ENCODE peak calls at places on chromosomes 6 and 20, in eight cellular contexts. One of them, this sample, is unnamed.
A peak's percentile ranks its signal among the peaks of the same experiment; 100 is the strongest.

GRCh38 chr6:25465931-25466330 is 186.1 kb upstream of the SCGN start:
- DNase-seq in cardiac fibroblast: no peak
- DNase-seq in PC-9: no peak
- DNase-seq in breast epithelium: no peak
- DNase-seq in AG04450: no peak
- DNase-seq in HFF-Myc: no peak
- DNase-seq in Peyer's patch: no peak
- DNase-seq in CD4-positive, alpha-beta T cell: no peak
- DNase-seq in this sample: no peak

GRCh38 chr20:38349856-38350255 is 3.6 kb downstream of the LBP start:
- DNase-seq in cardiac fibroblast: no peak
- DNase-seq in PC-9: no peak
- DNase-seq in breast epithelium: no peak
- DNase-seq in AG04450: no peak
- DNase-seq in HFF-Myc: no peak
- DNase-seq in Peyer's patch: no peak
- DNase-seq in CD4-positive, alpha-beta T cell: no peak
- DNase-seq in this sample: no peak

GRCh38 chr6:142356271-142356938 is 54.6 kb downstream of the ADGRG6 start:
- DNase-seq in cardiac fibroblast: peak; percentile 84
- DNase-seq in PC-9: no peak
- DNase-seq in breast epithelium: no peak
- DNase-seq in AG04450: no peak
- DNase-seq in HFF-Myc: no peak
- DNase-seq in Peyer's patch: no peak
- DNase-seq in CD4-positive, alpha-beta T cell: no peak
- DNase-seq in this sample: no peak

GRCh38 chr6:11975353-11975977 is 36.6 kb upstream of the HIVEP1 start:
- DNase-seq in cardiac fibroblast: no peak
- DNase-seq in PC-9: no peak
- DNase-seq in breast epithelium: no peak
- DNase-seq in AG04450: no peak
- DNase-seq in HFF-Myc: no peak
- DNase-seq in Peyer's patch: peak; percentile 75
- DNase-seq in CD4-positive, alpha-beta T cell: no peak
- DNase-seq in this sample: peak; percentile 95

GRCh38 chr6:136963259-136963658 is 41.2 kb downstream of the SLC35D3 start:
- DNase-seq in cardiac fibroblast: no peak
- DNase-seq in PC-9: no peak
- DNase-seq in breast epithelium: no peak
- DNase-seq in AG04450: no peak
- DNase-seq in HFF-Myc: no peak
- DNase-seq in Peyer's patch: no peak
- DNase-seq in CD4-positive, alpha-beta T cell: no peak
- DNase-seq in this sample: no peak

GRCh38 chr20:14526891-14527290 is 189.5 kb upstream of the FLRT3 start:
- DNase-seq in cardiac fibroblast: no peak
- DNase-seq in PC-9: no peak
- DNase-seq in breast epithelium: no peak
- DNase-seq in AG04450: no peak
- DNase-seq in HFF-Myc: no peak
- DNase-seq in Peyer's patch: no peak
- DNase-seq in CD4-positive, alpha-beta T cell: no peak
- DNase-seq in this sample: no peak

GRCh38 chr20:44692932-44693476 is 22.2 kb upstream of the CCN5 start:
- DNase-seq in cardiac fibroblast: peak; percentile 97
- DNase-seq in PC-9: peak; percentile 93
- DNase-seq in breast epithelium: peak; percentile 50
- DNase-seq in AG04450: peak; percentile 77
- DNase-seq in HFF-Myc: no peak
- DNase-seq in Peyer's patch: no peak
- DNase-seq in CD4-positive, alpha-beta T cell: no peak
- DNase-seq in this sample: no peak

GRCh38 chr6:12545837-12546658 is 170.5 kb upstream of the PHACTR1 start:
- DNase-seq in cardiac fibroblast: peak; percentile 79
- DNase-seq in PC-9: peak; percentile 11
- DNase-seq in breast epithelium: no peak
- DNase-seq in AG04450: peak; percentile 43
- DNase-seq in HFF-Myc: peak; percentile 54
- DNase-seq in Peyer's patch: no peak
- DNase-seq in CD4-positive, alpha-beta T cell: no peak
- DNase-seq in this sample: no peak

GRCh38 chr6:17311595-17312311 is 30.6 kb downstream of the RBM24 start:
- DNase-seq in cardiac fibroblast: peak; percentile 50
- DNase-seq in PC-9: no peak
- DNase-seq in breast epithelium: no peak
- DNase-seq in AG04450: no peak
- DNase-seq in HFF-Myc: no peak
- DNase-seq in Peyer's patch: no peak
- DNase-seq in CD4-positive, alpha-beta T cell: no peak
- DNase-seq in this sample: no peak

GRCh38 chr6:31466466-31466865 is 31.5 kb upstream of the MICB start:
- DNase-seq in cardiac fibroblast: no peak
- DNase-seq in PC-9: no peak
- DNase-seq in breast epithelium: no peak
- DNase-seq in AG04450: no peak
- DNase-seq in HFF-Myc: no peak
- DNase-seq in Peyer's patch: no peak
- DNase-seq in CD4-positive, alpha-beta T cell: no peak
- DNase-seq in this sample: no peak

GRCh38 chr6:2993755-2994317 is 5.9 kb upstream of the NQO2 start:
- DNase-seq in cardiac fibroblast: no peak
- DNase-seq in PC-9: no peak
- DNase-seq in breast epithelium: no peak
- DNase-seq in AG04450: no peak
- DNase-seq in HFF-Myc: no peak
- DNase-seq in Peyer's patch: no peak
- DNase-seq in CD4-positive, alpha-beta T cell: no peak
- DNase-seq in this sample: no peak

GRCh38 chr6:126631343-126631742 is 291.4 kb downstream of the CENPW start:
- DNase-seq in cardiac fibroblast: no peak
- DNase-seq in PC-9: no peak
- DNase-seq in breast epithelium: no peak
- DNase-seq in AG04450: no peak
- DNase-seq in HFF-Myc: peak; percentile 11
- DNase-seq in Peyer's patch: no peak
- DNase-seq in CD4-positive, alpha-beta T cell: no peak
- DNase-seq in this sample: no peak

GRCh38 chr20:47521059-47521808 is 19.5 kb downstream of the NCOA3 start:
- DNase-seq in cardiac fibroblast: no peak
- DNase-seq in PC-9: no peak
- DNase-seq in breast epithelium: no peak
- DNase-seq in AG04450: no peak
- DNase-seq in HFF-Myc: no peak
- DNase-seq in Peyer's patch: no peak
- DNase-seq in CD4-positive, alpha-beta T cell: no peak
- DNase-seq in this sample: no peak
- TF ChIP-seq CTCF in cardiac fibroblast: peak; percentile 20
- TF ChIP-seq CTCF in PC-9: no peak
- TF ChIP-seq CTCF in breast epithelium: no peak
- TF ChIP-seq CTCF in AG04450: no peak
- TF ChIP-seq CTCF in HFF-Myc: no peak
- TF ChIP-seq CTCF in Peyer's patch: no peak
- TF ChIP-seq CTCF in CD4-positive, alpha-beta T cell: no peak
- TF ChIP-seq CTCF in this sample: no peak

GRCh38 chr20:21125072-21125848 is 622 bp upstream of the KIZ start:
- DNase-seq in cardiac fibroblast: peak; percentile 55
- DNase-seq in PC-9: no peak
- DNase-seq in breast epithelium: peak; percentile 30
- DNase-seq in AG04450: no peak
- DNase-seq in HFF-Myc: peak; percentile 33
- DNase-seq in Peyer's patch: no peak
- DNase-seq in CD4-positive, alpha-beta T cell: no peak
- DNase-seq in this sample: no peak
- TF ChIP-seq CTCF in cardiac fibroblast: peak; percentile 11
- TF ChIP-seq CTCF in PC-9: peak; percentile 7
- TF ChIP-seq CTCF in breast epithelium: no peak
- TF ChIP-seq CTCF in AG04450: peak; percentile 23
- TF ChIP-seq CTCF in HFF-Myc: no peak
- TF ChIP-seq CTCF in Peyer's patch: no peak
- TF ChIP-seq CTCF in CD4-positive, alpha-beta T cell: no peak
- TF ChIP-seq CTCF in this sample: no peak

GRCh38 chr6:148177589-148178233 is 164.9 kb upstream of the SASH1 start:
- DNase-seq in cardiac fibroblast: peak; percentile 81
- DNase-seq in PC-9: no peak
- DNase-seq in breast epithelium: no peak
- DNase-seq in AG04450: peak; percentile 30
- DNase-seq in HFF-Myc: peak; percentile 57
- DNase-seq in Peyer's patch: peak; percentile 20
- DNase-seq in CD4-positive, alpha-beta T cell: no peak
- DNase-seq in this sample: no peak
- TF ChIP-seq CTCF in cardiac fibroblast: peak; percentile 76
- TF ChIP-seq CTCF in PC-9: peak; percentile 71
- TF ChIP-seq CTCF in breast epithelium: peak; percentile 80
- TF ChIP-seq CTCF in AG04450: peak; percentile 71
- TF ChIP-seq CTCF in HFF-Myc: peak; percentile 74
- TF ChIP-seq CTCF in Peyer's patch: peak; percentile 9
- TF ChIP-seq CTCF in CD4-positive, alpha-beta T cell: peak; percentile 77
- TF ChIP-seq CTCF in this sample: peak; percentile 80

GRCh38 chr6:135750081-135750480 is 101.4 kb upstream of the PDE7B start:
- DNase-seq in cardiac fibroblast: peak; percentile 70
- DNase-seq in PC-9: no peak
- DNase-seq in breast epithelium: no peak
- DNase-seq in AG04450: no peak
- DNase-seq in HFF-Myc: no peak
- DNase-seq in Peyer's patch: no peak
- DNase-seq in CD4-positive, alpha-beta T cell: no peak
- DNase-seq in this sample: no peak
- TF ChIP-seq CTCF in cardiac fibroblast: no peak
- TF ChIP-seq CTCF in PC-9: no peak
- TF ChIP-seq CTCF in breast epithelium: no peak
- TF ChIP-seq CTCF in AG04450: no peak
- TF ChIP-seq CTCF in HFF-Myc: no peak
- TF ChIP-seq CTCF in Peyer's patch: no peak
- TF ChIP-seq CTCF in CD4-positive, alpha-beta T cell: no peak
- TF ChIP-seq CTCF in this sample: no peak

DNA sequence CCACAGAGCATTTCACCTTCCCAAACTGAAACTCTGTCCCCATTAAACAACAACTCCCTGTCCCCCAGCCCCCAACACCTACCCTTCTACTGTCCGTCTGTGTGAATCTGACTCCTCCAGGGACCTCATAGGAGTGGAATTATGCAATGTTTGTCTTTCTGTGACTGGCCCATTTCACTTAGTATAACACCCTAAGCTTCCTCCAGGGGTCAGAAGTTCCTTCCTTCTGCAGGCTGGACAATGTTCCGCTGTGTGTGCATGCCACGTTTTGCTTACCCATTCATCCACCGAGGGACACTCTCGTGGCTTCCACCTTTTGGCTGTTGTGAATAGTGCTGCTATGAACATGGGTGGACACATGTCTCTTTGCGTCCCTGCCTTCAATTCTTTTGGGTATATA is 37.6 kb upstream of the MPC1 start:
- DNase-seq in cardiac fibroblast: peak; percentile 70
- DNase-seq in PC-9: no peak
- DNase-seq in breast epithelium: no peak
- DNase-seq in AG04450: no peak
- DNase-seq in HFF-Myc: no peak
- DNase-seq in Peyer's patch: no peak
- DNase-seq in CD4-positive, alpha-beta T cell: no peak
- DNase-seq in this sample: no peak
- TF ChIP-seq CTCF in cardiac fibroblast: peak; percentile 31
- TF ChIP-seq CTCF in PC-9: no peak
- TF ChIP-seq CTCF in breast epithelium: no peak
- TF ChIP-seq CTCF in AG04450: no peak
- TF ChIP-seq CTCF in HFF-Myc: peak; percentile 6
- TF ChIP-seq CTCF in Peyer's patch: no peak
- TF ChIP-seq CTCF in CD4-positive, alpha-beta T cell: no peak
- TF ChIP-seq CTCF in this sample: peak; percentile 29

DNA sequence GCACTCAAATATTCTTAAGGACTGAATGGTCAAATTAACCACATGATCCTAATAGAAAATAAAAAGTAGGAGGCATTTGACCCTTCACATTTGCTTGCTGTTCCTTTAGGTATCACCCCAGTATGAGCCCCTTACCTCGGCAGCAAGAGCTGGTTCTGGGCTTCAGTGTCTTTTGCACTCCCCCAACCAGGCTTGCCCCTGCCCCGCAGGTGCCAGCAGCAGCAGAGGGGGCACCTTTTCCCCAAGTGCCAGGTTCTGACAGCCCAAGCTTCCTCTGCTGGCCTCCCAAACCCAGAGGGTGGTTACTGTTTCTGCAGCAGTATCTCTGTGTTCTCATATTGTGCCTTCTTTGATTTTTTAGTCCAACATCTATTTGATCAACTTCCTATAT is 23.2 kb downstream of the UBE2V1 start:
- DNase-seq in cardiac fibroblast: no peak
- DNase-seq in PC-9: no peak
- DNase-seq in breast epithelium: no peak
- DNase-seq in AG04450: no peak
- DNase-seq in HFF-Myc: no peak
- DNase-seq in Peyer's patch: no peak
- DNase-seq in CD4-positive, alpha-beta T cell: no peak
- DNase-seq in this sample: no peak
- TF ChIP-seq CTCF in cardiac fibroblast: no peak
- TF ChIP-seq CTCF in PC-9: no peak
- TF ChIP-seq CTCF in breast epithelium: no peak
- TF ChIP-seq CTCF in AG04450: no peak
- TF ChIP-seq CTCF in HFF-Myc: no peak
- TF ChIP-seq CTCF in Peyer's patch: no peak
- TF ChIP-seq CTCF in CD4-positive, alpha-beta T cell: no peak
- TF ChIP-seq CTCF in this sample: no peak

GRCh38 chr6:13769034-13769654 is 45.2 kb downstream of the MCUR1 start:
- DNase-seq in cardiac fibroblast: no peak
- DNase-seq in PC-9: no peak
- DNase-seq in breast epithelium: no peak
- DNase-seq in AG04450: no peak
- DNase-seq in HFF-Myc: no peak
- DNase-seq in Peyer's patch: no peak
- DNase-seq in CD4-positive, alpha-beta T cell: no peak
- DNase-seq in this sample: no peak

GRCh38 chr6:13766201-13766634 is 48.1 kb downstream of the MCUR1 start:
- DNase-seq in cardiac fibroblast: peak; percentile 54
- DNase-seq in PC-9: peak; percentile 37
- DNase-seq in breast epithelium: no peak
- DNase-seq in AG04450: no peak
- DNase-seq in HFF-Myc: no peak
- DNase-seq in Peyer's patch: no peak
- DNase-seq in CD4-positive, alpha-beta T cell: no peak
- DNase-seq in this sample: no peak

GRCh38 chr6:13764996-13765395 is 49.4 kb downstream of the MCUR1 start:
- DNase-seq in cardiac fibroblast: no peak
- DNase-seq in PC-9: no peak
- DNase-seq in breast epithelium: no peak
- DNase-seq in AG04450: no peak
- DNase-seq in HFF-Myc: no peak
- DNase-seq in Peyer's patch: no peak
- DNase-seq in CD4-positive, alpha-beta T cell: no peak
- DNase-seq in this sample: no peak

GRCh38 chr6:13765570-13765969 is 48.8 kb downstream of the MCUR1 start:
- DNase-seq in cardiac fibroblast: peak; percentile 12
- DNase-seq in PC-9: peak; percentile 23
- DNase-seq in breast epithelium: no peak
- DNase-seq in AG04450: no peak
- DNase-seq in HFF-Myc: no peak
- DNase-seq in Peyer's patch: no peak
- DNase-seq in CD4-positive, alpha-beta T cell: no peak
- DNase-seq in this sample: no peak

GRCh38 chr6:13767121-13767794 is 47.1 kb downstream of the MCUR1 start:
- DNase-seq in cardiac fibroblast: peak; percentile 48
- DNase-seq in PC-9: no peak
- DNase-seq in breast epithelium: no peak
- DNase-seq in AG04450: no peak
- DNase-seq in HFF-Myc: no peak
- DNase-seq in Peyer's patch: peak; percentile 42
- DNase-seq in CD4-positive, alpha-beta T cell: peak; percentile 13
- DNase-seq in this sample: no peak
- TF ChIP-seq CTCF in cardiac fibroblast: no peak
- TF ChIP-seq CTCF in PC-9: no peak
- TF ChIP-seq CTCF in breast epithelium: no peak
- TF ChIP-seq CTCF in AG04450: peak; percentile 22
- TF ChIP-seq CTCF in HFF-Myc: no peak
- TF ChIP-seq CTCF in Peyer's patch: no peak
- TF ChIP-seq CTCF in CD4-positive, alpha-beta T cell: peak; percentile 55
- TF ChIP-seq CTCF in this sample: no peak

This sample was measured in CD14-positive monocyte.